ENCODE peak calls at places on chromosomes 6 and 20, in seven cellular contexts. G is epithelial cell of esophagus, C is heart left ventricle, R is psoas muscle, E is GM06990, B is AG09309, Q is left lung. K is an unnamed sample.

GRCh38 chr6:14165091-14165490 is 47.5 kb downstream of the CD83 start:
- DNase-seq in C (no peak), E (no peak), R (no peak), B (peak; percentile 56), Q (no peak), G (peak; percentile 64), K (no peak)

GRCh38 chr6:42030585-42031506 is 19.5 kb upstream of the TAF8 start:
- DNase-seq in Q (peak; percentile 66), G (no peak), B (no peak), E (no peak), C (peak; percentile 71), R (peak; percentile 64), K (peak; percentile 50)

GRCh38 chr20:60598528-60598927 is 640.3 kb downstream of the CDH26 start:
- DNase-seq in Q (no peak), R (no peak), B (no peak), C (no peak), G (no peak), E (no peak), K (no peak)

GRCh38 chr20:59006864-59007757 is at the start of gene CTSZ:
- DNase-seq in C (peak; percentile 82), E (peak; percentile 78), R (peak; percentile 82), Q (peak; percentile 80), G (peak; percentile 39), B (no peak), K (peak; percentile 86)

GRCh38 chr6:156791261-156791850 is 14.2 kb downstream of the ARID1B start:
- DNase-seq in C (no peak), Q (no peak), R (no peak), B (no peak), G (peak; percentile 74), E (no peak), K (peak; percentile 80)

GRCh38 chr20:4134861-4135379 is 119.6 kb upstream of the RNF24 start:
- DNase-seq in E (no peak), B (no peak), R (no peak), Q (no peak), C (no peak), G (no peak), K (peak; percentile 38)

GRCh38 chr6:111804627-111805235 is 68.5 kb downstream of the FYN start:
- DNase-seq in R (no peak), B (peak; percentile 75), E (peak; percentile 66), Q (no peak), G (no peak), C (no peak), K (peak; percentile 62)

GRCh38 chr6:42526616-42527015 is 37.2 kb upstream of the UBR2 start:
- DNase-seq in R (no peak), G (no peak), C (no peak), E (no peak), Q (no peak), B (no peak), K (no peak)

GRCh38 chr20:32834972-32835371 is 15.2 kb downstream of the MAPRE1 start:
- DNase-seq in R (no peak), E (no peak), C (no peak), Q (no peak), B (no peak), G (no peak), K (no peak)

GRCh38 chr6:32181148-32181702 is 2.8 kb downstream of the AGER start:
- DNase-seq in Q (no peak), B (no peak), R (no peak), C (no peak), E (no peak), G (no peak), K (no peak)

GRCh38 chr20:31785089-31785488 is 34.1 kb upstream of the MYLK2 start:
- DNase-seq in R (no peak), B (no peak), E (no peak), C (no peak), Q (no peak), G (peak; percentile 56), K (no peak)

GRCh38 chr6:135627092-135627715 is 129.7 kb upstream of the AHI1 start:
- DNase-seq in Q (no peak), B (no peak), E (no peak), C (no peak), R (no peak), G (no peak), K (peak; percentile 22)
- H3K4me3 ChIP-seq in Q (no peak overlapping the region), B (no peak overlapping the region), E (no peak overlapping the region), C (no peak overlapping the region), R (no peak overlapping the region), G (no peak overlapping the region), K (no peak overlapping the region)

GRCh38 chr6:30450548-30450907 is 38.8 kb upstream of the HLA-E start:
- DNase-seq in B (no peak), C (no peak), G (no peak), E (no peak), R (no peak), Q (no peak), K (no peak)
- H3K4me3 ChIP-seq in B (no peak overlapping the region), C (no peak overlapping the region), G (no peak overlapping the region), E (no peak overlapping the region), R (no peak overlapping the region), Q (no peak overlapping the region), K (no peak overlapping the region)

DNA sequence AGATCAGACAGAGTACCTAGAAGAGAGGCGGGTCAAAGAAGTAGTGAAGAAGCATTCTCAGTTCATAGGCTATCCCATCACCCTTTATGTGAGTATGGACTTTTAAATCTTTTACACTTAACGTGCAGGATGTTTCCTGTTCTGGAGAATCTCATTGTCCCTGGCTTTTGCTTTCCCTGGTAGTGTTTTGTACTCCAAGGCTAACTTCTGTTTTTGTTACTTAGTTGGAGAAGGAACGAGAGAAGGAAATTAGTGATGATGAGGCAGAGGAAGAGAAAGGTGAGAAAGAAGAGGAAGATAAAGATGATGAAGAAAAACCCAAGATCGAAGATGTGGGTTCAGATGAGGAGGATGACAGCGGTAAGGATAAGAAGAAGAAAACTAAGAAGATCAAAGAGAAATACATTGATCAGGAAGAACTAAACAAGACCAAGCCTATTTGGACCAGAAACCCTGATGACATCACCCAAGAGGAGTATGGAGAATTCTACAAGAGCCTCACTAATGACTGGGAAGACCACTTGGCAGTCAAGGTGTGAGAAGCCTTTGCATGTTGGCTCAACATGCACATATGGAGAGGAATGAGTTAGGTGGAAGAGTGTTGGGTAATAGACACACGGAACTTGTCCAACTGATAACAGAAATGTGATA is 3.3 kb downstream of the HSP90AB1 start:
- DNase-seq in E (no peak), G (no peak), B (no peak), C (no peak), R (no peak), Q (no peak), K (no peak)
- H3K4me3 ChIP-seq in E (no peak overlapping the region), G (no peak overlapping the region), B (no peak overlapping the region), C (no peak overlapping the region), R (peak overlapping the region; percentile 82), Q (peak overlapping the region; percentile 64), K (no peak overlapping the region)

GRCh38 chr6:28658475-28659249 is 133.0 kb downstream of the GPX5 start:
- DNase-seq in E (no peak), R (no peak), G (no peak), Q (no peak), B (no peak), C (no peak), K (no peak)
- H3K4me3 ChIP-seq in E (peak overlapping the region; percentile 38), R (peak overlapping the region; percentile 51), G (peak overlapping the region; percentile 20), Q (peak overlapping the region; percentile 8), B (peak overlapping the region; percentile 40), C (peak overlapping the region; percentile 22), K (no peak overlapping the region)

GRCh38 chr6:108565091-108565766 is 4.5 kb downstream of the FOXO3 start:
- DNase-seq in B (no peak), R (no peak), Q (no peak), G (peak; percentile 52), C (no peak), E (peak; percentile 85), K (peak; percentile 55)
- H3K4me3 ChIP-seq in B (no peak overlapping the region), R (peak overlapping the region; percentile 76), Q (peak overlapping the region; percentile 11), G (no peak overlapping the region), C (no peak overlapping the region), E (peak overlapping the region; percentile 42), K (no peak overlapping the region)

GRCh38 chr20:55116598-55116997 is 641.2 kb downstream of the DOK5 start:
- DNase-seq in B (no peak), E (peak; percentile 20), R (no peak), Q (no peak), G (peak; percentile 63), C (no peak), K (no peak)
- H3K4me3 ChIP-seq in B (no peak overlapping the region), E (no peak overlapping the region), R (no peak overlapping the region), Q (no peak overlapping the region), G (no peak overlapping the region), C (no peak overlapping the region), K (no peak overlapping the region)

GRCh38 chr6:86477510-86478166 is 459.7 kb upstream of the HTR1E start:
- DNase-seq in C (no peak), Q (no peak), B (no peak), R (no peak), E (no peak), G (no peak), K (no peak)
- H3K4me3 ChIP-seq in C (no peak overlapping the region), Q (no peak overlapping the region), B (no peak overlapping the region), R (no peak overlapping the region), E (no peak overlapping the region), G (no peak overlapping the region), K (no peak overlapping the region)

DNA sequence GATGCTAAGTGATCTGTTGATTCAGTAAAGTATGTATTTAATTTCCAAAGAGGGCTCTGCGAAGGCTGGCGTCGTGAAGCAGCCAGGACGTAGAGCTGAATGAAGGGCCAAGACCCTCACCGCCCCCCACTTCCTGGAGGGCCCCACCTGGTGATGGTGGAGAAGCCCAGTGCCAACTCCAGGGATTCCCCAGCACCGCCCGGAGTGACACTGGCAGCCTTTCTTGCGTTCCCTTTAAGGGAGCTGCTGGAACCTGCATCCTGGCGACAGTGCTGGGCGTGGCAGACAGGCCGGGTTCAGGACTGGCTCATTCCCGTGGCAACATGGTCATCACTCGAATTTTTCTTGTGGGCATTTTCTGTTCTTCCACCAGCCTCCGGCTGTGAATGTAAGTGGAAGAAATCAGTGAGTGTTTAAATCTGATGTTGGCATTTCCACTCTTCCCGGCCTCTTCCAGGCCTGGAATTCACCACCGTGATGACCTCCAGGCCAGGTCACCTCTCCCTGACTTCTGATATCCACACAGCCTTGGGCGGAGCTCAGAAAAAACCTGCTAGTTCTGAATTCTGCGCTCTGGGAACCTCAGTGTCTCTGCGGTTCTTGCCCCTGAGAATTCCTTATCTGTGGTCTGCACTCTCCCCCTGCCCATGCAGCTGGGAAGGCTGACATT is 57.4 kb upstream of the DACT2 start:
- DNase-seq in B (no peak), G (no peak), R (no peak), E (no peak), Q (no peak), C (no peak), K (no peak)
- H3K4me3 ChIP-seq in B (no peak overlapping the region), G (no peak overlapping the region), R (no peak overlapping the region), E (no peak overlapping the region), Q (no peak overlapping the region), C (no peak overlapping the region), K (no peak overlapping the region)

DNA sequence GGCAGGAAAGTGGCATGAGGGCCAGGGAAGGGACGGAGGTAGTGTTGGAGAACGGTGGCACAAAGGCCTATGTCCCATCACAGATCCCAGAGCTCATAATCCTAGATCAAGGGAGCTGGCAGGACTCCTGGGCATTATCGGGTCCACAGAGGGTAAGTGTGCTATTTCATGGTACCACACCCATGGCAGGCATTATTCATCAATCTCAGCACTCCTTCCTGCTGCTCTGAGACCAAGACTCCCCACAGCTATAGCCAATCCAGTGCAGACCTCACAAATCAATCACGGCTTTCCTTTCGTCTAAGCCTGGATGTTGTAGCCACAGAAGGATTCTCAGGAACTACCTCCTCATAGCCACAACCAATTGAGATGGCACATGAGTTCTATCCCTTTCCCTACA is 187.9 kb downstream of the PREX1 start:
- DNase-seq in Q (no peak), G (no peak), E (no peak), R (no peak), C (no peak), B (no peak), K (peak; percentile 41)
- H3K4me3 ChIP-seq in Q (no peak overlapping the region), G (no peak overlapping the region), E (no peak overlapping the region), R (no peak overlapping the region), C (no peak overlapping the region), B (no peak overlapping the region), K (no peak overlapping the region)

GRCh38 chr20:20019123-20019522 is 2.0 kb downstream of the NAA20 start:
- DNase-seq in B (no peak), G (peak; percentile 90), R (no peak), Q (no peak), C (no peak), E (no peak), K (no peak)
- H3K4me3 ChIP-seq in B (no peak overlapping the region), G (no peak overlapping the region), R (peak overlapping the region; percentile 100), Q (no peak overlapping the region), C (no peak overlapping the region), E (no peak overlapping the region), K (no peak overlapping the region)